ENCODE peak calls at places on chromosomes 13 and 19, in seven cellular contexts. Y, S, E, B, J, C and F are unnamed samples.

GRCh38 chr19:16197188-16197621 is 506 bp upstream of the AP1M1 start:
- DNase-seq in E (no peak), Y (no peak), J (no peak), C (no peak), B (no peak), S (no peak), F (no peak)

GRCh38 chr19:50925734-50926133 is 14.5 kb upstream of the KLK4 start:
- DNase-seq in C (no peak), E (no peak), B (no peak), Y (no peak), S (no peak), J (no peak), F (no peak)

GRCh38 chr13:77521595-77522367 is 13.7 kb upstream of the SCEL start:
- DNase-seq in Y (no peak), S (no peak), J (peak), C (no peak), E (no peak), B (no peak), F (peak)

GRCh38 chr13:78604782-78605611 is 1.6 kb upstream of the POU4F1 start:
- DNase-seq in C (no peak), Y (no peak), S (no peak), J (peak), B (no peak), E (no peak), F (peak)

GRCh38 chr13:102399791-102400618 is 1.8 kb downstream of the FGF14 start:
- DNase-seq in C (peak), S (no peak), B (no peak), E (no peak), Y (no peak), J (peak), F (no peak)

GRCh38 chr19:31648347-31648746 is 299.1 kb upstream of the TSHZ3 start:
- DNase-seq in B (no peak), S (no peak), Y (no peak), E (no peak), C (no peak), J (no peak), F (no peak)

GRCh38 chr19:51127755-51128154 is 3.0 kb downstream of the SIGLEC9 start:
- DNase-seq in C (no peak), B (no peak), J (no peak), E (no peak), Y (no peak), S (no peak), F (no peak)

GRCh38 chr19:41307090-41307875 is 2.7 kb upstream of the CCDC97 start:
- DNase-seq in Y (no peak), B (no peak), S (no peak), J (no peak), E (no peak), C (no peak), F (no peak)